ENCODE peak calls at places on chromosomes 7 and 10, in five cellular contexts. E, Z, V, T and A are unnamed samples.

GRCh38 chr10:93852721-93853120 is 41.1 kb upstream of the SLC35G1 start:
- DNase-seq in Z (no peak), E (no peak), T (no peak), V (no peak), A (no peak)

GRCh38 chr10:128124813-128125403 is 1.3 kb downstream of the MKI67 start:
- DNase-seq in Z (no peak), V (no peak), E (no peak), T (no peak), A (no peak)

GRCh38 chr10:458466-458865 is 231.0 kb downstream of the DIP2C start:
- DNase-seq in E (no peak), T (no peak), Z (no peak), V (no peak), A (no peak)

GRCh38 chr7:1235501-1236131 is 2.9 kb downstream of the UNCX start:
- DNase-seq in E (no peak), T (no peak), Z (no peak), V (no peak), A (no peak)

GRCh38 chr7:76509931-76510877 is at the start of gene UPK3B:
- DNase-seq in Z (peak), T (no peak), V (no peak), E (no peak), A (no peak)

GRCh38 chr7:98322331-98323260 is 41.1 kb downstream of the BRI3 start:
- DNase-seq in E (no peak), T (no peak), V (no peak), Z (no peak), A (no peak)

GRCh38 chr10:100303724-100304319 is 17.3 kb upstream of the BLOC1S2 start:
- DNase-seq in V (no peak), E (no peak), T (no peak), Z (peak), A (no peak)

GRCh38 chr10:68403701-68404100 is 3.4 kb downstream of the RUFY2 start:
- DNase-seq in Z (no peak), E (no peak), T (no peak), V (no peak), A (no peak)

GRCh38 chr7:95622859-95623258 is 26.5 kb upstream of the PDK4 start:
- DNase-seq in E (no peak), Z (no peak), T (no peak), V (no peak), A (no peak)

GRCh38 chr7:33807158-33807530 is 98.2 kb upstream of the BMPER start:
- DNase-seq in Z (no peak), T (no peak), V (no peak), E (no peak), A (no peak)

GRCh38 chr7:77627307-77627671 is 69.0 kb upstream of the RSBN1L start:
- DNase-seq in T (no peak), Z (peak), E (no peak), V (no peak), A (no peak)

GRCh38 chr7:97307521-97308108 is 190.1 kb downstream of the SDHAF3 start:
- DNase-seq in E (no peak), T (no peak), V (no peak), Z (peak), A (no peak)

GRCh38 chr7:79461660-79462059 is 8.2 kb upstream of the MAGI2 start:
- DNase-seq in Z (peak), T (no peak), V (no peak), E (no peak), A (no peak)

GRCh38 chr10:102285134-102285533 is 39.8 kb downstream of the GBF1 start:
- DNase-seq in Z (no peak), E (no peak), T (no peak), V (no peak), A (no peak)

GRCh38 chr7:3272691-3273141 is 28.3 kb upstream of the SDK1 start:
- DNase-seq in E (no peak), T (no peak), V (no peak), Z (peak), A (no peak)

GRCh38 chr10:46232666-46233065 is 54.1 kb upstream of the ANTXRL start:
- DNase-seq in V (no peak), Z (no peak), E (no peak), T (no peak), A (no peak)

GRCh38 chr7:114539575-114539974 is 125.0 kb downstream of the FOXP2 start:
- DNase-seq in V (no peak), Z (peak), T (no peak), E (no peak), A (no peak)

GRCh38 chr10:101575580-101576228 is 12.4 kb downstream of the POLL start:
- DNase-seq in V (no peak), T (no peak), E (no peak), Z (no peak), A (no peak)

GRCh38 chr7:107505997-107506682 is 36.3 kb downstream of the GPR22 start:
- DNase-seq in V (no peak), E (no peak), T (no peak), Z (no peak), A (no peak)

GRCh38 chr7:149865437-149865836 is 8.3 kb upstream of the ATP6V0E2 start:
- DNase-seq in V (no peak), E (no peak), Z (no peak), T (no peak), A (no peak)

GRCh38 chr10:13100349-13101294 is 659 bp downstream of the OPTN start:
- DNase-seq in V (no peak), Z (peak), E (no peak), T (no peak), A (no peak)

GRCh38 chr7:4724648-4725013 is 42.5 kb downstream of the FOXK1 start:
- DNase-seq in E (no peak), V (no peak), Z (peak), T (no peak), A (no peak)

GRCh38 chr7:130998993-130999602 is 265.1 kb upstream of the KLF14 start:
- DNase-seq in Z (no peak), E (no peak), T (no peak), V (no peak), A (no peak)